ENCODE peak calls at places on chromosome 9, in nine cellular contexts. F is psoas muscle; L is aorta; K is uterus; C is NT2/D1; O is iPS DF 6.9; B is stomach; Q is CD4-positive, CD25-positive, alpha-beta regulatory T cell; J is T-helper 17 cell. D is an unnamed sample.

GRCh38 chr9:90539266-90539665 is 103.4 kb downstream of the DIRAS2 start:
- DNase-seq in Q (no peak), O (no peak), B (no peak), J (no peak), C (no peak), K (no peak), F (no peak), L (no peak), D (no peak)

GRCh38 chr9:114276908-114277821 is 45.7 kb upstream of the ORM1 start:
- DNase-seq in K (peak; percentile 41), L (peak; percentile 79), J (no peak), Q (no peak), F (peak; percentile 67), O (no peak), B (no peak), C (no peak), D (peak; percentile 46)

GRCh38 chr9:11149065-11149464 is 536.3 kb upstream of the PTPRD start:
- DNase-seq in F (no peak), Q (no peak), K (no peak), O (peak; percentile 27), J (no peak), L (no peak), B (no peak), C (peak; percentile 30), D (no peak)

GRCh38 chr9:132154925-132155324 is 6.9 kb upstream of the NTNG2 start:
- DNase-seq in F (no peak), K (no peak), L (no peak), J (no peak), B (no peak), C (no peak), O (no peak), Q (no peak), D (peak; percentile 44)

GRCh38 chr9:37836386-37836785 is 35.8 kb downstream of the DCAF10 start:
- DNase-seq in K (no peak), C (no peak), B (no peak), J (no peak), L (no peak), O (no peak), F (no peak), Q (no peak), D (no peak)

GRCh38 chr9:135300346-135301141 is 179.0 kb upstream of the PPP1R26 start:
- DNase-seq in L (no peak), K (no peak), Q (no peak), O (no peak), J (no peak), C (no peak), F (no peak), B (no peak), D (peak; percentile 63)

GRCh38 chr9:111482656-111483418 is 1.3 kb downstream of the ECPAS start:
- DNase-seq in B (peak; percentile 72), K (peak; percentile 70), F (peak; percentile 91), O (no peak), Q (peak; percentile 38), J (peak; percentile 23), C (peak; percentile 46), L (peak; percentile 92), D (peak; percentile 94)

GRCh38 chr9:80040457-80040856 is 468.7 kb downstream of the TLE4 start:
- DNase-seq in B (no peak), K (no peak), J (no peak), C (no peak), O (no peak), Q (no peak), L (no peak), F (no peak), D (no peak)

GRCh38 chr9:87271696-87272477 is 225.8 kb upstream of the DAPK1 start:
- DNase-seq in O (no peak), C (no peak), L (no peak), Q (no peak), K (no peak), F (no peak), B (no peak), J (no peak), D (no peak)

GRCh38 chr9:130627051-130627450 is 37.3 kb upstream of the PRDM12 start:
- DNase-seq in F (no peak), B (no peak), C (no peak), K (no peak), O (no peak), L (no peak), J (no peak), Q (no peak), D (no peak)

GRCh38 chr9:101477214-101477613 is 41.6 kb upstream of the ALDOB start:
- DNase-seq in J (no peak), K (no peak), C (no peak), B (no peak), L (no peak), F (no peak), O (no peak), Q (no peak), D (no peak)

GRCh38 chr9:2492161-2492560 is 129.4 kb upstream of the VLDLR start:
- DNase-seq in Q (no peak), F (no peak), C (no peak), K (no peak), J (no peak), B (no peak), L (no peak), O (no peak), D (no peak)

GRCh38 chr9:2494571-2494970 is 127.0 kb upstream of the VLDLR start:
- DNase-seq in Q (no peak), J (no peak), O (no peak), B (no peak), L (no peak), K (no peak), F (no peak), C (peak; percentile 66), D (no peak)

GRCh38 chr9:2495221-2496005 is 126.2 kb upstream of the VLDLR start:
- DNase-seq in O (no peak), K (no peak), F (no peak), J (no peak), B (no peak), Q (no peak), L (no peak), C (no peak), D (no peak)

GRCh38 chr9:2493106-2493505 is 128.5 kb upstream of the VLDLR start:
- DNase-seq in Q (no peak), B (no peak), O (no peak), F (no peak), C (no peak), K (peak; percentile 61), L (no peak), J (no peak), D (no peak)

DNA sequence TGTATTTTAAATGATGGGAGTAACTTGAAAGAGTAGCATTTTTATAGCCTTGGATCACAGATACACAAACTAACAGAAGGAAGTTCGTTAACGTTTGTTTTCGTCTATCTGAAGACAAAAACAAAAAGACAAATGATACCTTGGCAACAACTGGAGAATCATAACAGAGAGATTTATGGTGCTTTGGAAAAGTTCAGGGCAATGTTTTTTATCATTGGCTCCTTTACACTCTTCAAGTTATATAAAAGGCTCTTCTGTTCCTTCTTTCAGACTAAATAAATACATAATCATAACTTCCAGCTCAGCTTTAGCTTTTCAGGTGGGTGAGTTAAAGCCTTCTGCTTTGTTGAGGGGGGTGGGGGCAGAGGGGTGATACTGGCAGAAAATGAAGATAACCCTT is 128.0 kb upstream of the VLDLR start:
- DNase-seq in L (no peak), C (no peak), K (no peak), O (no peak), J (no peak), B (no peak), Q (no peak), F (no peak), D (no peak)
- H3K9me3 ChIP-seq in L (no peaks in the 10 kb centered on the region), C (no peaks in the 10 kb centered on the region), K (no peaks in the 10 kb centered on the region), O (no peaks in the 10 kb centered on the region), J (no peaks in the 10 kb centered on the region), B (no peaks in the 10 kb centered on the region), Q (no peaks in the 10 kb centered on the region), F (no peaks in the 10 kb centered on the region), D (no peaks in the 10 kb centered on the region)

GRCh38 chr9:35142037-35142436 is 19.8 kb upstream of the UNC13B start:
- DNase-seq in B (no peak), O (no peak), C (no peak), L (no peak), J (no peak), K (no peak), F (no peak), Q (no peak), D (no peak)

GRCh38 chr9:35134920-35135319 is 19.3 kb upstream of the ATOSB start:
- DNase-seq in K (no peak), Q (no peak), J (no peak), B (no peak), F (no peak), C (no peak), L (no peak), O (no peak), D (no peak)

GRCh38 chr9:35135988-35136387 is 20.3 kb upstream of the ATOSB start:
- DNase-seq in K (no peak), L (no peak), B (no peak), Q (no peak), O (no peak), C (no peak), J (no peak), F (no peak), D (no peak)

GRCh38 chr9:35136866-35137265 is 21.2 kb upstream of the ATOSB start:
- DNase-seq in B (no peak), K (no peak), Q (no peak), J (no peak), F (no peak), L (no peak), O (no peak), C (no peak), D (no peak)

GRCh38 chr9:35140097-35140496 is 21.7 kb upstream of the UNC13B start:
- DNase-seq in C (no peak), O (no peak), B (no peak), Q (no peak), L (no peak), F (no peak), K (no peak), J (no peak), D (no peak)
- H3K9me3 ChIP-seq in C (peaks cover 41% of the 10 kb centered on the region), O (peaks cover 4% of the 10 kb centered on the region), B (peaks cover 5% of the 10 kb centered on the region), Q (peaks cover 3% of the 10 kb centered on the region), L (peaks cover 11% of the 10 kb centered on the region), F (no peaks in the 10 kb centered on the region), K (no peaks in the 10 kb centered on the region), J (peaks cover 4% of the 10 kb centered on the region), D (no peaks in the 10 kb centered on the region)

DNA sequence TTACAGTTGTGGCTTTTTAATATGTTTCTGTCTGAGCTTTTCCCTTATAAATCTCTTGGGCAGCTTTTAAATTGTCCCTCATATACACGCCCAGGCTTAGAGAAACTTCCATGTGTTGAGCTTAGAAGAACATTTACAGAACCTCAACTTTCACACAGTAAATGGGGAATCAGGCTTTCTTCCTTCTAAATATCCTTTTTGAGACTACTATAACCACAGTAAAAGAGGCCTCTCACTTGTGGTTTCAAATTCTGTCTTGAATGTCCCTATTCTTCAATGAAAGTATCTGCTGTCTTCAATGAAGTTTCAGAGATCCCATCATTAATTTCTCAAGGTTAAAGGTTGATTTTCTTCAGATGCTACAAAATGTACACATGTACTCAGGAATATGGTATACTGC is 588.6 kb upstream of the DMAC1 start:
- DNase-seq in B (no peak), O (no peak), C (no peak), J (no peak), F (no peak), K (no peak), L (no peak), Q (no peak), D (no peak)
- H3K9me3 ChIP-seq in B (no peaks in the 10 kb centered on the region), O (no peaks in the 10 kb centered on the region), C (no peaks in the 10 kb centered on the region), J (no peaks in the 10 kb centered on the region), F (no peaks in the 10 kb centered on the region), K (no peaks in the 10 kb centered on the region), L (no peaks in the 10 kb centered on the region), Q (no peaks in the 10 kb centered on the region), D (no peaks in the 10 kb centered on the region)

DNA sequence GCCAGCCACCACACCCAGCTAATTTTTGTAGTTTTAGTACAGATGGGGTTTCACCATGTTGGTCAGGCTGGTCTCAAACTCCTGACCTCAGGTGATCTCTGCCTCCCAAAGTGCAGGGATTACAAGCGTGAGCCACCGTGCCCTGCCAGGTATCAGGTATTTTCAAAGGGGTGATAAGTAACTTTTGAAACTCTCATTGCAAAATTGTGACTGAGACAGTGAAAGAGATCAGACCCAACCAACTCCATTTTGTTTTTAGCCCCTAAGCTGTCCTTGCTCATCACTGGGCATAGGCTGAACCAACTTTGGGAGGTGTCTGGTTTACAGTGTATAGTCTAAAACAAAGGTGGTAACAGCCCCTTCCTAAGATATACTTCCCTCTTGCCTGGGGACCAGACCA is 29.3 kb downstream of the UNC13B start:
- DNase-seq in L (no peak), B (no peak), J (no peak), K (no peak), O (no peak), F (no peak), C (no peak), Q (no peak), D (no peak)
- H3K9me3 ChIP-seq in L (no peaks in the 10 kb centered on the region), B (no peaks in the 10 kb centered on the region), J (no peaks in the 10 kb centered on the region), K (no peaks in the 10 kb centered on the region), O (no peaks in the 10 kb centered on the region), F (peaks cover 8% of the 10 kb centered on the region), C (peaks cover 57% of the 10 kb centered on the region), Q (peaks cover 18% of the 10 kb centered on the region), D (peaks cover 7% of the 10 kb centered on the region)

D was measured in left lung.